ENCODE peak calls at places on chromosomes 5 and 9, in eight cellular contexts. C, P, V, L, O, G, T and I are unnamed samples.

GRCh38 chr9:113281356-113281755 is 5.9 kb downstream of the PRPF4 start:
- DNase-seq in C (no peak), G (no peak), O (no peak), V (no peak), T (no peak), P (no peak), L (no peak), I (no peak)

GRCh38 chr9:76761448-76761847 is 2.8 kb upstream of the PCA3 start:
- DNase-seq in L (peak; percentile 11), V (peak; percentile 7), T (no peak), O (no peak), P (no peak), C (no peak), G (peak; percentile 24), I (no peak)

GRCh38 chr5:170626507-170627150 is 122.8 kb downstream of the KCNIP1 start:
- DNase-seq in C (no peak), T (peak; percentile 62), O (no peak), G (no peak), V (no peak), P (no peak), L (no peak), I (no peak)

GRCh38 chr9:114357911-114358328 is 28.3 kb downstream of the ORM2 start:
- DNase-seq in T (peak; percentile 68), C (no peak), G (no peak), P (no peak), V (no peak), O (no peak), L (no peak), I (no peak)

GRCh38 chr5:88144219-88145040 is 124.2 kb downstream of the TMEM161B start:
- DNase-seq in P (no peak), G (no peak), T (no peak), V (no peak), L (no peak), C (no peak), O (no peak), I (no peak)

GRCh38 chr9:93672622-93673270 is 96.4 kb downstream of the PHF2 start:
- DNase-seq in G (no peak), V (no peak), L (no peak), C (no peak), O (peak; percentile 14), T (no peak), P (no peak), I (no peak)

GRCh38 chr9:110468950-110469349 is 110.6 kb downstream of the SVEP1 start:
- DNase-seq in V (no peak), P (no peak), C (no peak), T (no peak), O (no peak), L (no peak), G (no peak), I (no peak)

GRCh38 chr9:26723486-26723885 is 169.1 kb downstream of the CAAP1 start:
- DNase-seq in C (peak; percentile 26), O (no peak), P (peak; percentile 4), T (no peak), G (no peak), V (peak; percentile 6), L (peak; percentile 44), I (no peak)

GRCh38 chr5:58759745-58760144 is 176.9 kb downstream of the RAB3C start:
- DNase-seq in C (no peak), T (no peak), G (peak; percentile 39), V (no peak), O (no peak), L (no peak), P (no peak), I (no peak)

GRCh38 chr9:100428871-100429654 is 2.1 kb downstream of the MSANTD3 start:
- DNase-seq in T (no peak), C (no peak), G (peak; percentile 98), L (peak; percentile 95), O (no peak), P (no peak), V (peak; percentile 100), I (no peak)

GRCh38 chr5:1805326-1805725 is 4.1 kb downstream of the NDUFS6 start:
- DNase-seq in C (no peak), L (no peak), T (peak; percentile 51), O (no peak), V (no peak), G (no peak), P (no peak), I (no peak)

GRCh38 chr9:38068866-38069628 is at the start of gene SHB:
- DNase-seq in G (peak; percentile 63), P (peak; percentile 82), L (peak; percentile 83), V (peak; percentile 33), O (peak; percentile 90), C (peak; percentile 56), T (peak; percentile 95), I (no peak)

DNA sequence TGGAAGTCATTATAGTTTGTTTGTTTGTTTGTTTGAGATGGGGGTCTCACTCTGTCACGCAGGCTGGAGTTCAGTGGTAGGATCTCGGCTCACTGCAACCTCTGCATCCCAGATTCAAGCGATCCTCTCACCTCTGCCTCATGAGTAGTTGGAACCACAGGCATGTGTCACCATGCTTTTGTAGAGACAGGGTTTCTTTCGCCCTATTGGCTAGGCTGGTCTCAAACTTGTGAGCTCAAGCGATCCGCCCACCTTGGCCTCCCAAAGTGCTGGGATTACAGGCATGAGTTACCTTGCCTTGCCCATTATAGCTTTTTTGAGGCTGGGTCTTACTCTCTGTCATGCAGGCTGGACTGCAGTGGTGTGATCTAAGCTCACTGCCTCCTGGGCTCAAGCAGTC is 28.8 kb downstream of the NSD1 start:
- DNase-seq in G (no peak), O (no peak), P (no peak), V (no peak), T (no peak), L (no peak), C (no peak), I (no peak)
- TF ChIP-seq POLR2A in G (no peak), O (no peak), P (no peak), V (no peak), T (no peak), L (no peak), C (no peak), I (no peak)

DNA sequence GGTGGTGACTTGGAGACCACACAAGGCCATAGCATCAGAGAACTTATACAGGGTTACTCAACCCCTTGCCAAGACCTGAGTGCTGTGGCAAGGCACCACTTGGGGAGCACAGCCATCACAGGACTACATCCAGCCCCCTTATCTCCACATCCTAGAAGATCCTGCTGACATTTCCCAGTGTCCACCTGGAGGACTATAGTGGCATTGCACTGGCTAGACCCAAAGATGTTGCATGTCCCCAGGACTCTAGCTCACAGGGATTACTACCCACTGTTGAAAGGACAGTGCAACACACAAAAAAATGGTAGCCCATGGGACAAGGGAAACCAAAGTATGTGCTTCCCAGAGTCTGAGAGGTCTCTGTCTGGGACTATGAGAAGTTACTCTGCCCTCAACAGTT is 411.1 kb upstream of the NUDT12 start:
- DNase-seq in G (no peak), P (no peak), T (no peak), C (no peak), L (no peak), O (no peak), V (no peak), I (no peak)
- TF ChIP-seq CTCF in G (no peak), P (no peak), T (no peak), C (no peak), L (no peak), O (no peak), V (peak; percentile 6), I (no peak)

GRCh38 chr9:89439571-89439970 is 58.3 kb downstream of the SEMA4D start:
- DNase-seq in V (no peak), C (no peak), P (no peak), T (no peak), L (no peak), G (no peak), O (no peak), I (no peak)
- TF ChIP-seq POLR2A in V (no peak), C (no peak), P (no peak), T (no peak), L (no peak), G (no peak), O (no peak), I (no peak)

GRCh38 chr5:35229076-35230042 is 928 bp downstream of the PRLR start:
- DNase-seq in C (no peak), V (no peak), G (no peak), T (no peak), L (no peak), O (peak; percentile 68), P (peak; percentile 36), I (no peak)
- TF ChIP-seq CTCF in C (no peak), V (no peak), G (no peak), T (no peak), L (peak; percentile 14), O (no peak), P (no peak), I (no peak)

GRCh38 chr9:85742630-85742928 is 825 bp upstream of the AGTPBP1 start:
- DNase-seq in T (no peak), C (no peak), P (no peak), O (no peak), V (peak; percentile 72), G (no peak), L (no peak), I (no peak)

GRCh38 chr9:85741112-85741874 is 461 bp downstream of the AGTPBP1 start:
- DNase-seq in G (no peak), C (no peak), P (no peak), L (peak; percentile 28), T (no peak), V (peak; percentile 8), O (peak; percentile 36), I (no peak)

GRCh38 chr9:85743290-85744128 is 1.8 kb upstream of the AGTPBP1 start:
- DNase-seq in L (peak; percentile 27), T (peak; percentile 79), V (peak; percentile 86), P (no peak), G (no peak), C (no peak), O (peak; percentile 34), I (no peak)

GRCh38 chr9:85740821-85741111 is 988 bp downstream of the AGTPBP1 start:
- DNase-seq in T (no peak), G (peak; percentile 62), P (no peak), C (no peak), O (no peak), L (no peak), V (peak; percentile 7), I (no peak)

DNA sequence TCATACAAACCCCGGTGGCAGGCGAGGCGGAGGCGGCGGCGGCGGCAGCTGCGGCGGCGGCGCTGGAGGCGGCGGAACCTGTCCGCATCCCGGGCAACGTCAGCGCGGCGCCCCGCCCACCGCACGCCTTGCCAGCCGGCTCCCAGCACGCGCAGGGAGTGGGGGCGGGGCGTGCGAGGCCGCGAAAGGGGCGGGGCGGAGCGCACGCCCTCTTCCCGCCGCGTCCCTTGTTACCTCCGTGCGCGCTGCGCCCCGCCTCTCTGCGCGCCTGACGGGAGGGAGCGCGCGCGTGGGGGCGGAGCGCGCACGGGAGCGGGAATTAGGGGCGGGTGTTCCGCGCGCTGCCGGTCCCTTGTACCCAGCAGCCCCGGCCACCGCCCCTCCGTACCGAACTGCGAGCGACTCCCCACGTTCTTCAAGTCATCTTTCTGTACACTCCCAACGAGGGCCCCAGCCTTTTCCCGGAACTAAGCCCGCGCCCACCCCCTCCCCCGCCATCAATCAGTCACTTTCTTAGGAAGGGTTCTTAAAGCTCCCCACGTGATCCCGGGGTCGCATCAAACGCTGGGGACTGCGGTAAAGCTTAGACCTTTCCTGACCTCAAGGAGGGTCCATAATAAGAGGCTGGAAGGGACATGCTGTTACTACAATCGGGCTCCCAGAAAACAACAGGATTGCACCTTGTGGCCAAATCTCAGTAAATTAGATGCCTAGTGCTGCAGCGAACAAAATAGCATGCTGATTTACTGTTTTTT is at the start of gene AGTPBP1:
- DNase-seq in P (peak; percentile 97), L (peak; percentile 64), C (peak; percentile 92), V (peak; percentile 87), T (peak; percentile 99), G (peak; percentile 90), O (peak; percentile 98), I (no peak)
- TF ChIP-seq POLR2A in P (no peak), L (peak; percentile 24), C (peak; percentile 16), V (no peak), T (no peak), G (no peak), O (no peak), I (no peak)

GRCh38 chr5:54742417-54742889 is 224.9 kb downstream of the SNX18 start:
- DNase-seq in C (no peak), G (peak; percentile 55), V (peak; percentile 80), L (peak; percentile 19), O (peak; percentile 89), P (no peak), T (no peak), I (no peak)
- TF ChIP-seq CTCF in C (no peak), G (no peak), V (peak; percentile 42), L (no peak), O (no peak), P (no peak), T (no peak), I (no peak)